ENCODE peak calls at places on chromosomes 16 and 17, in six cellular contexts. C, L, D, Q, A and G are unnamed samples.

GRCh38 chr17:77405867-77406513 is 265.2 kb downstream of the SEC14L1 start:
- DNase-seq in C (no peak), L (no peak), D (no peak), Q (no peak), A (no peak), G (no peak)

GRCh38 chr16:89410794-89411309 is 79.5 kb downstream of the ANKRD11 start:
- DNase-seq in C (no peak), L (no peak), D (peak; percentile 34), Q (peak; percentile 52), A (peak; percentile 89), G (peak; percentile 62)

GRCh38 chr16:35598696-35599332 is 2139.4 kb downstream of the TP53TG3F start:
- DNase-seq in C (no peak), L (no peak), D (no peak), Q (no peak), A (no peak), G (no peak)

GRCh38 chr16:85541619-85542547 is 71.2 kb upstream of the GSE1 start:
- DNase-seq in C (no peak), L (no peak), D (no peak), Q (peak; percentile 60), A (no peak), G (no peak)

GRCh38 chr16:66899310-66899944 is 19.1 kb downstream of the PDP2 start:
- DNase-seq in C (no peak), L (no peak), D (no peak), Q (no peak), A (no peak), G (no peak)

GRCh38 chr16:46763147-46763546 is 15.0 kb upstream of the MYLK3 start:
- DNase-seq in C (no peak), L (no peak), D (peak; percentile 7), Q (peak; percentile 16), A (no peak), G (peak; percentile 78)

GRCh38 chr16:84165746-84166145 is 20.6 kb downstream of the DNAAF1 start:
- DNase-seq in C (no peak), L (no peak), D (no peak), Q (no peak), A (no peak), G (no peak)

GRCh38 chr17:12964840-12965239 is 53.0 kb downstream of the ELAC2 start:
- DNase-seq in C (no peak), L (no peak), D (no peak), Q (no peak), A (no peak), G (no peak)

GRCh38 chr17:69268442-69269068 is 39.9 kb upstream of the ABCA10 start:
- DNase-seq in C (peak; percentile 19), L (no peak), D (no peak), Q (no peak), A (no peak), G (no peak)

GRCh38 chr17:41324180-41325075 is 8.9 kb upstream of the KRTAP17-1 start:
- DNase-seq in C (peak; percentile 70), L (no peak), D (no peak), Q (no peak), A (no peak), G (no peak)

GRCh38 chr16:81237282-81237681 is 1.2 kb upstream of the BCO1 start:
- DNase-seq in C (no peak), L (no peak), D (no peak), Q (no peak), A (no peak), G (peak; percentile 80)